ENCODE peak calls at places on chromosomes 13 and 19, in nine cellular contexts. V is fibroblast of the conjunctiva; O is frontal cortex; B is hypothalamus; H is activated CD4-positive, CD25-positive, alpha-beta regulatory T cell; X is sigmoid colon; N is omental fat pad; C is stimulated activated naive CD4-positive, alpha-beta T cell treated with Interleukin-2 at 50 U/mL for 16 hours; S is NCI-H1092. L is an unnamed sample.

GRCh38 chr13:54234607-54235006 is 1206.0 kb downstream of the OLFM4 start:
- DNase-seq in V (no peak), O (no peak), B (no peak), H (no peak), X (no peak), N (no peak), C (no peak), S (no peak), L (no peak)

GRCh38 chr19:5990289-5990797 is 12.4 kb upstream of the RANBP3 start:
- DNase-seq in V (no peak), O (no peak), B (no peak), H (no peak), X (no peak), N (no peak), C (no peak), S (no peak), L (peak)

GRCh38 chr13:60974296-60974695 is 441.4 kb downstream of the PCDH20 start:
- DNase-seq in V (no peak), O (no peak), B (no peak), H (no peak), X (no peak), N (no peak), C (no peak), S (no peak), L (no peak)

GRCh38 chr13:90362718-90363117 is 984.8 kb upstream of the MIR17HG start:
- DNase-seq in V (no peak), O (no peak), B (no peak), H (no peak), X (no peak), N (no peak), C (no peak), S (no peak), L (no peak)

GRCh38 chr13:21957833-21958232 is 287.0 kb downstream of the FGF9 start:
- DNase-seq in V (no peak), O (no peak), B (no peak), H (no peak), X (no peak), N (no peak), C (no peak), S (no peak), L (no peak)

GRCh38 chr13:66673401-66673800 is 556.7 kb downstream of the PCDH9 start:
- DNase-seq in V (peak), O (no peak), B (no peak), H (no peak), X (no peak), N (no peak), C (no peak), S (no peak), L (no peak)

GRCh38 chr19:16330368-16330801 is 5.8 kb downstream of the KLF2 start:
- DNase-seq in V (no peak), O (no peak), B (no peak), H (peak), X (peak), N (peak), C (peak), S (no peak), L (peak)

GRCh38 chr19:7652061-7652641 is 15.2 kb downstream of the STXBP2 start:
- DNase-seq in V (peak), O (peak), B (peak), H (peak), X (peak), N (peak), C (peak), S (peak), L (peak)

GRCh38 chr13:95754069-95754468 is 77.1 kb downstream of the DNAJC3 start:
- DNase-seq in V (no peak), O (no peak), B (no peak), H (no peak), X (no peak), N (no peak), C (no peak), S (no peak), L (no peak)

GRCh38 chr13:60090579-60090978 is 73.1 kb downstream of the DIAPH3 start:
- DNase-seq in V (no peak), O (no peak), B (no peak), H (no peak), X (no peak), N (no peak), C (no peak), S (no peak), L (no peak)

GRCh38 chr19:29841559-29842367 is 30.0 kb downstream of the CCNE1 start:
- DNase-seq in V (no peak), O (no peak), B (no peak), H (no peak), X (peak), N (no peak), C (no peak), S (no peak), L (peak)

GRCh38 chr13:85194482-85194881 is 604.7 kb downstream of the SLITRK6 start:
- DNase-seq in V (no peak), O (no peak), B (no peak), H (no peak), X (no peak), N (no peak), C (no peak), S (no peak), L (no peak)

GRCh38 chr13:110138700-110139036 is 168.3 kb downstream of the COL4A1 start:
- DNase-seq in V (no peak), O (no peak), B (no peak), H (no peak), X (no peak), N (no peak), C (no peak), S (no peak), L (no peak)

GRCh38 chr13:37811441-37811840 is 58.1 kb downstream of the TRPC4 start:
- DNase-seq in V (no peak), O (no peak), B (no peak), H (no peak), X (no peak), N (no peak), C (no peak), S (no peak), L (no peak)

GRCh38 chr13:75186384-75186783 is 295.6 kb downstream of the TBC1D4 start:
- DNase-seq in V (no peak), O (no peak), B (no peak), H (no peak), X (no peak), N (no peak), C (no peak), S (no peak), L (no peak)

GRCh38 chr13:113205428-113205931 is 3.0 kb downstream of the PCID2 start:
- DNase-seq in V (peak), O (no peak), B (no peak), H (no peak), X (no peak), N (no peak), C (no peak), S (no peak), L (no peak)

GRCh38 chr19:588758-589692 is 656 bp upstream of the HCN2 start:
- DNase-seq in V (no peak), O (no peak), B (no peak), H (no peak), X (no peak), N (no peak), C (no peak), S (peak), L (peak)

GRCh38 chr13:101343128-101343787 is 73.0 kb downstream of the NALCN start:
- DNase-seq in V (no peak), O (no peak), B (no peak), H (no peak), X (no peak), N (no peak), C (no peak), S (no peak), L (no peak)

GRCh38 chr19:40658031-40658430 is 32.4 kb downstream of the NUMBL start:
- DNase-seq in V (no peak), O (no peak), B (no peak), H (no peak), X (no peak), N (no peak), C (no peak), S (no peak), L (no peak)

GRCh38 chr19:3507371-3508120 is 1.4 kb downstream of the FZR1 start:
- DNase-seq in V (no peak), O (no peak), B (no peak), H (no peak), X (no peak), N (no peak), C (peak), S (no peak), L (no peak)

GRCh38 chr13:52938065-52938464 is 89.6 kb upstream of the PCDH8 start:
- DNase-seq in V (no peak), O (no peak), B (no peak), H (no peak), X (no peak), N (no peak), C (no peak), S (no peak), L (no peak)

GRCh38 chr13:80116107-80116506 is 224.8 kb downstream of the SPRY2 start:
- DNase-seq in V (peak), O (no peak), B (no peak), H (no peak), X (no peak), N (no peak), C (no peak), S (no peak), L (no peak)

GRCh38 chr13:60590775-60591174 is 193.8 kb downstream of the TDRD3 start:
- DNase-seq in V (no peak), O (no peak), B (no peak), H (no peak), X (no peak), N (no peak), C (no peak), S (no peak), L (no peak)

L was measured in BE2C.